ENCODE peak calls at places on chromosomes 1 and 21, in seven cellular contexts. O, X, H, B, E, S and R are unnamed samples.

GRCh38 chr1:18101508-18101907 is 6.1 kb upstream of the IGSF21 start:
- DNase-seq in O (no peak), X (no peak), H (no peak), B (no peak), E (no peak), S (no peak), R (no peak)

GRCh38 chr1:180917306-180918065 is 4.8 kb downstream of the KIAA1614 start:
- DNase-seq in O (no peak), X (peak; percentile 12), H (no peak), B (no peak), E (no peak), S (no peak), R (no peak)

GRCh38 chr1:152623203-152623844 is 421 bp upstream of the LCE3A start:
- DNase-seq in O (peak; percentile 45), X (no peak), H (peak; percentile 37), B (peak; percentile 47), E (no peak), S (peak; percentile 9), R (peak; percentile 49)

GRCh38 chr1:218828125-218828650 is 345.5 kb upstream of the LYPLAL1 start:
- DNase-seq in O (no peak), X (no peak), H (no peak), B (no peak), E (no peak), S (no peak), R (no peak)

GRCh38 chr1:172359531-172359991 is 60.9 kb upstream of the C1orf105 start:
- DNase-seq in O (no peak), X (no peak), H (no peak), B (no peak), E (no peak), S (peak; percentile 39), R (no peak)

GRCh38 chr1:180674603-180675530 is 43.0 kb downstream of the XPR1 start:
- DNase-seq in O (peak; percentile 15), X (no peak), H (no peak), B (no peak), E (no peak), S (no peak), R (no peak)

GRCh38 chr1:34906756-34907155 is 22.7 kb downstream of the DLGAP3 start:
- DNase-seq in O (no peak), X (no peak), H (no peak), B (no peak), E (no peak), S (no peak), R (no peak)

GRCh38 chr1:32426489-32427255 is 32.4 kb upstream of the BSDC1 start:
- DNase-seq in O (no peak), X (no peak), H (peak; percentile 77), B (no peak), E (no peak), S (no peak), R (no peak)

GRCh38 chr21:44049182-44049581 is 37.1 kb downstream of the TRAPPC10 start:
- DNase-seq in O (no peak), X (no peak), H (no peak), B (no peak), E (no peak), S (no peak), R (no peak)

GRCh38 chr1:116971481-116971880 is 30.1 kb upstream of the CD101 start:
- DNase-seq in O (no peak), X (no peak), H (peak; percentile 33), B (no peak), E (no peak), S (no peak), R (no peak)

GRCh38 chr21:14479387-14479786 is 66.7 kb downstream of the SAMSN1 start:
- DNase-seq in O (no peak), X (no peak), H (no peak), B (no peak), E (no peak), S (no peak), R (no peak)

GRCh38 chr1:97820470-97821188 is 100.2 kb downstream of the DPYD start:
- DNase-seq in O (no peak), X (peak; percentile 29), H (no peak), B (no peak), E (no peak), S (peak; percentile 5), R (no peak)

GRCh38 chr1:85134583-85135455 is 66.0 kb downstream of the SYDE2 start:
- DNase-seq in O (no peak), X (no peak), H (no peak), B (no peak), E (no peak), S (peak; percentile 20), R (no peak)

GRCh38 chr1:34923490-34923889 is 6.0 kb downstream of the DLGAP3 start:
- DNase-seq in O (no peak), X (no peak), H (peak; percentile 3), B (no peak), E (no peak), S (no peak), R (no peak)

GRCh38 chr1:209607102-209607794 is 23.7 kb downstream of the CAMK1G start:
- DNase-seq in O (no peak), X (no peak), H (no peak), B (no peak), E (peak; percentile 48), S (no peak), R (no peak)

GRCh38 chr1:117852846-117853555 is 76.4 kb downstream of the GDAP2 start:
- DNase-seq in O (no peak), X (no peak), H (no peak), B (no peak), E (no peak), S (no peak), R (no peak)

GRCh38 chr21:22416555-22416954 is 1418.3 kb downstream of the NCAM2 start:
- DNase-seq in O (no peak), X (no peak), H (no peak), B (no peak), E (no peak), S (no peak), R (no peak)

GRCh38 chr1:56864430-56864829 is 9.8 kb downstream of the C8A start:
- DNase-seq in O (no peak), X (no peak), H (no peak), B (no peak), E (no peak), S (no peak), R (no peak)

GRCh38 chr1:29412591-29412990 is 176.3 kb downstream of the PTPRU start:
- DNase-seq in O (no peak), X (no peak), H (no peak), B (peak; percentile 27), E (no peak), S (no peak), R (no peak)

GRCh38 chr1:183159960-183160359 is 26.1 kb upstream of the LAMC2 start:
- DNase-seq in O (no peak), X (peak; percentile 95), H (no peak), B (no peak), E (no peak), S (no peak), R (no peak)

GRCh38 chr1:209590405-209590804 is 6.9 kb downstream of the CAMK1G start:
- DNase-seq in O (peak; percentile 33), X (no peak), H (peak; percentile 72), B (peak; percentile 52), E (no peak), S (peak; percentile 19), R (no peak)

DNA sequence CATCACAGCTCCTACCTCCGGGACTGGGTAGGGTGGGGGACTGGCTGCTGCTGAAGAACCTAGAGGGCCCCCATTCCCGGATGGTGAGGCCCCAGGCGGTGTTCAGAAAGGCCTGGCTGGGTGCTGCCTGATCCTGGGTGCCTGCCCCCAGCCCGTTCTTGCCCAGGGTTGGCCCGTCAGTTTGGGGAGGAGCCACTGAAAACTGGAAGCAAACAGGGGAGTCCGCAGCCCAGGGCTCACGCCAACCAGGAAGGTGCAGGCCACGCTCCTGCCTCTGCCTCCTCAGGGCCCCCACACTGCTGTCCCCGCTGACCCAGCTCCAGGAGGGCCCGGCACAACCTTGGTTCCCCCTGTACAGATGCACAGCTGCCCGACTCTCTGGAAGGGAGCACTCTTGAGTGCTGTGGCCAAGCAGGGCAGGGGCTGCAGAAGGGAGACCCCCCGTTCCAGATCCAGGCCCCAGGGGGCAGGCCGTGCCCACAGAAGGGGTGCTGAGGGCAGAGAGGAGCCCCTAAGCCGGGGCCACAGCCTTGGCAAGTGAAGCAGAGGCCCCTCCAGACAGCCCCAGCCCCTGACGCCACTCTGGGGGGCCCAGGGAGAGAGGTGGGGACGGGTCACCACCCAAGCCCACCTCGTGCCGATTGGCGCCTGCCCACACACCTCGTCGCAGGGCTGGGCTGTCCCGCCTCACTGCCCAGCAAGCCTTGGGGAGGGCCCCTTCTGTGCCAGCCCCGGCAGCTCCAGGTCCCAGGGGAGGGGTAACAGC is 5.5 kb downstream of the C1QTNF12 start:
- DNase-seq in O (no peak), X (no peak), H (no peak), B (no peak), E (no peak), S (peak; percentile 46), R (no peak)
- H3K27me3 ChIP-seq in O (no peaks in the 10 kb centered on the region), X (no peaks in the 10 kb centered on the region), H (no peaks in the 10 kb centered on the region), B (peaks cover 4% of the 10 kb centered on the region), E (no peaks in the 10 kb centered on the region), S (no peaks in the 10 kb centered on the region), R (no peaks in the 10 kb centered on the region)

GRCh38 chr21:35138665-35139381 is 89.7 kb upstream of the RUNX1 start:
- DNase-seq in O (peak; percentile 39), X (peak; percentile 93), H (no peak), B (no peak), E (no peak), S (no peak), R (no peak)
- TF ChIP-seq YY1 in O (no peak), X (no peak), H (no peak), B (no peak), E (no peak), S (no peak), R (no peak)

DNA sequence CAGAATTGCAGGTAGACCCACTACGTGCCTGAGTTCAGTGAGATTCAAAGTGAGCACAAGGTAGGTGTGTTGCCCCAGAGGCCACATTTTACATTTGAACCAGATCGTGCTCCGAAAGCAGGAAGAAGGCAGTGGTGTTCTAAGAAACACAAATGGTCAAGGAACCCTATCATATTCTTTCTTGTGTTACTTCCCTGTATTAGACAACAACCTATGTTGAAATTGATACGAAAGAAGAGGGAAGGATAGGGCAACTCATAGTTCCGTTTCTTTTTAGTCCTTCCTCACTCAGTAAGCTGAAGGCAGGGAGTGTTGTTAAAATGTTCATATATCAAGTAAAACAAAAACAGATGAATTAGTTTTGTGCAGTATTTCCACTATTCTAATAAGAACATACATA is 33.9 kb downstream of the OLFML2B start:
- DNase-seq in O (no peak), X (no peak), H (no peak), B (no peak), E (no peak), S (no peak), R (no peak)
- H3K27me3 ChIP-seq in O (peaks cover 11% of the 10 kb centered on the region), X (no peaks in the 10 kb centered on the region), H (no peaks in the 10 kb centered on the region), B (no peaks in the 10 kb centered on the region), E (no peaks in the 10 kb centered on the region), S (peaks cover 14% of the 10 kb centered on the region), R (no peaks in the 10 kb centered on the region)

GRCh38 chr21:45982256-45982757 is 737 bp downstream of the COL6A1 start:
- DNase-seq in O (no peak), X (no peak), H (peak; percentile 71), B (peak; percentile 62), E (no peak), S (no peak), R (no peak)
- TF ChIP-seq YY1 in O (no peak), X (no peak), H (no peak), B (no peak), E (no peak), S (no peak), R (no peak)

GRCh38 chr1:2532485-2533160 is 2.6 kb upstream of the HES5 start:
- DNase-seq in O (no peak), X (no peak), H (no peak), B (no peak), E (no peak), S (no peak), R (no peak)
- H3K27me3 ChIP-seq in O (peaks cover 46% of the 10 kb centered on the region), X (no peaks in the 10 kb centered on the region), H (peaks cover 6% of the 10 kb centered on the region), B (peaks cover 82% of the 10 kb centered on the region), E (peaks cover 19% of the 10 kb centered on the region), S (peaks cover 84% of the 10 kb centered on the region), R (peaks cover 72% of the 10 kb centered on the region)